ENCODE peak calls at places on chromosomes 13 and 19, in nine cellular contexts. L is activated T-cell treated with anti-CD3 and anti-CD28 coated beads for 4 hours; H is stimulated activated CD8-positive, alpha-beta memory T cell treated with anti-CD3 and anti-CD28 coated beads, Interleukin-4, amount 100 ng/mL, for 24 hours; Y is GOT3; N is T-helper 2 cell treated with Interferon-gamma antibody and Interleukin-4, amounts not matched to agents 5 μg/mL and 100 μg/mL, for 36 hours; U is head of caudate nucleus; Z is neural crest cell; V is heart right ventricle; R is endothelial cell. E is an unnamed sample.

GRCh38 chr19:49889687-49890348 is 6.9 kb downstream of the IL4I1 start:
- DNase-seq in L (peak; percentile 63), H (peak; percentile 49), Y (no peak), N (peak; percentile 78), U (peak; percentile 54), Z (peak; percentile 61), V (peak; percentile 80), R (peak; percentile 78), E (peak; percentile 69)

GRCh38 chr13:84417426-84417825 is 535.2 kb upstream of the SLITRK1 start:
- DNase-seq in L (no peak), H (no peak), Y (no peak), N (no peak), U (no peak), Z (no peak), V (no peak), R (no peak), E (no peak)

GRCh38 chr13:27905650-27906049 is 14.2 kb upstream of the PDX1 start:
- DNase-seq in L (no peak), H (no peak), Y (no peak), N (no peak), U (no peak), Z (no peak), V (no peak), R (no peak), E (no peak)

GRCh38 chr19:39506944-39507714 is 7.8 kb upstream of the SELENOV start:
- DNase-seq in L (no peak), H (peak; percentile 56), Y (no peak), N (peak; percentile 75), U (peak; percentile 51), Z (peak; percentile 54), V (no peak), R (peak; percentile 55), E (peak; percentile 53)

GRCh38 chr19:9296336-9296735 is 13.3 kb downstream of the ZNF699 start:
- DNase-seq in L (no peak), H (no peak), Y (no peak), N (no peak), U (no peak), Z (no peak), V (no peak), R (no peak), E (no peak)

GRCh38 chr19:2758601-2759313 is 18.9 kb upstream of the SLC39A3 start:
- DNase-seq in L (no peak), H (no peak), Y (no peak), N (no peak), U (no peak), Z (no peak), V (no peak), R (no peak), E (no peak)

GRCh38 chr13:31089649-31090048 is 72.1 kb downstream of the HSPH1 start:
- DNase-seq in L (no peak), H (no peak), Y (no peak), N (no peak), U (no peak), Z (no peak), V (no peak), R (no peak), E (no peak)

GRCh38 chr19:48933382-48933932 is at the start of gene DHDH:
- DNase-seq in L (peak; percentile 71), H (peak; percentile 63), Y (no peak), N (peak; percentile 78), U (peak; percentile 81), Z (peak; percentile 62), V (peak; percentile 67), R (peak; percentile 70), E (peak; percentile 69)

GRCh38 chr19:48044561-48044960 is 682 bp upstream of the CABP5 start:
- DNase-seq in L (no peak), H (no peak), Y (no peak), N (no peak), U (no peak), Z (no peak), V (no peak), R (no peak), E (no peak)

GRCh38 chr13:102651892-102652291 is 43.0 kb downstream of the METTL21C start:
- DNase-seq in L (no peak), H (no peak), Y (no peak), N (no peak), U (no peak), Z (no peak), V (no peak), R (no peak), E (no peak)

GRCh38 chr13:20525144-20525600 is 485 bp downstream of the CRYL1 start:
- DNase-seq in L (no peak), H (no peak), Y (no peak), N (peak; percentile 22), U (peak; percentile 55), Z (no peak), V (peak; percentile 39), R (no peak), E (no peak)

GRCh38 chr19:40808497-40808896 is 9.5 kb downstream of the EGLN2 start:
- DNase-seq in L (no peak), H (no peak), Y (no peak), N (no peak), U (no peak), Z (no peak), V (no peak), R (no peak), E (no peak)

GRCh38 chr19:19109601-19110000 is 28.7 kb downstream of the TMEM161A start:
- DNase-seq in L (no peak), H (no peak), Y (no peak), N (no peak), U (no peak), Z (no peak), V (no peak), R (no peak), E (no peak)

GRCh38 chr13:32408296-32408998 is 19.5 kb downstream of the N4BP2L1 start:
- DNase-seq in L (no peak), H (no peak), Y (no peak), N (no peak), U (no peak), Z (no peak), V (no peak), R (no peak), E (no peak)

GRCh38 chr13:113974304-113975281 is 717 bp upstream of the C13orf46 start:
- DNase-seq in L (no peak), H (no peak), Y (no peak), N (no peak), U (no peak), Z (no peak), V (no peak), R (no peak), E (no peak)

GRCh38 chr13:101455863-101456262 is 3.4 kb downstream of the ITGBL1 start:
- DNase-seq in L (no peak), H (no peak), Y (no peak), N (no peak), U (no peak), Z (no peak), V (no peak), R (no peak), E (no peak)

GRCh38 chr13:37303610-37304009 is 198.1 kb upstream of the CSNK1A1L start:
- DNase-seq in L (no peak), H (no peak), Y (no peak), N (no peak), U (no peak), Z (no peak), V (no peak), R (no peak), E (no peak)

GRCh38 chr13:93522486-93522885 is 295.9 kb downstream of the GPC6 start:
- DNase-seq in L (no peak), H (no peak), Y (no peak), N (no peak), U (no peak), Z (no peak), V (no peak), R (no peak), E (no peak)

GRCh38 chr19:49592486-49593232 is 1.7 kb downstream of the PRR12 start:
- DNase-seq in L (no peak), H (no peak), Y (no peak), N (peak; percentile 17), U (no peak), Z (peak; percentile 26), V (no peak), R (no peak), E (no peak)